ENCODE peak calls at places on chromosomes 1 and 21, in nine cellular contexts. O is CD4-positive, CD25-positive, alpha-beta regulatory T cell; W is cardiac muscle cell; J is colonic mucosa; N is body of pancreas; R is pancreas; E is IMR-90; M is Peyer's patch; X is MM.1S. H is an unnamed sample.

GRCh38 chr1:211493133-211493864 is 1.3 kb upstream of the RD3 start:
- DNase-seq in O (no peak), W (no peak), J (no peak), N (no peak), R (no peak), E (no peak), M (no peak), X (no peak), H (no peak)

GRCh38 chr1:185408675-185409270 is 91.7 kb upstream of the IVNS1ABP start:
- DNase-seq in O (no peak), W (no peak), J (no peak), N (no peak), R (no peak), E (peak), M (no peak), X (no peak), H (no peak)

GRCh38 chr1:32867151-32867550 is 3.6 kb downstream of the FNDC5 start:
- DNase-seq in O (no peak), W (no peak), J (no peak), N (no peak), R (no peak), E (no peak), M (no peak), X (no peak), H (no peak)

GRCh38 chr1:164155337-164155850 is 403.6 kb upstream of the PBX1 start:
- DNase-seq in O (no peak), W (no peak), J (no peak), N (no peak), R (no peak), E (no peak), M (no peak), X (no peak), H (no peak)

GRCh38 chr1:240820816-240821215 is 208.9 kb upstream of the GREM2 start:
- DNase-seq in O (no peak), W (no peak), J (no peak), N (no peak), R (no peak), E (no peak), M (no peak), X (no peak), H (no peak)

GRCh38 chr1:26370591-26371382 is 1.8 kb downstream of the ZNF683 start:
- DNase-seq in O (no peak), W (no peak), J (no peak), N (no peak), R (no peak), E (no peak), M (no peak), X (no peak), H (no peak)

GRCh38 chr1:157758018-157758417 is 18.9 kb downstream of the FCRL2 start:
- DNase-seq in O (no peak), W (no peak), J (no peak), N (no peak), R (no peak), E (no peak), M (no peak), X (no peak), H (no peak)

GRCh38 chr1:185739967-185740366 is 5.8 kb downstream of the HMCN1 start:
- DNase-seq in O (peak), W (no peak), J (no peak), N (no peak), R (no peak), E (no peak), M (no peak), X (no peak), H (no peak)

GRCh38 chr1:229360417-229360816 is 17.6 kb upstream of the CCSAP start:
- DNase-seq in O (no peak), W (no peak), J (no peak), N (no peak), R (no peak), E (no peak), M (no peak), X (no peak), H (no peak)

GRCh38 chr21:16116067-16116466 is 386.3 kb downstream of the USP25 start:
- DNase-seq in O (no peak), W (no peak), J (no peak), N (no peak), R (no peak), E (no peak), M (no peak), X (no peak), H (no peak)

GRCh38 chr1:116386042-116386441 is 13.0 kb downstream of the ATP1A1 start:
- DNase-seq in O (no peak), W (no peak), J (no peak), N (no peak), R (no peak), E (no peak), M (no peak), X (no peak), H (no peak)

GRCh38 chr1:228289239-228289849 is 81.5 kb downstream of the OBSCN start:
- DNase-seq in O (no peak), W (no peak), J (no peak), N (no peak), R (no peak), E (no peak), M (peak), X (no peak), H (no peak)

GRCh38 chr1:116777831-116778830 is 23.9 kb downstream of the CD2 start:
- DNase-seq in O (no peak), W (no peak), J (no peak), N (no peak), R (no peak), E (peak), M (no peak), X (no peak), H (no peak)

GRCh38 chr1:19635646-19636045 is 8.5 kb upstream of the NBL1 start:
- DNase-seq in O (no peak), W (no peak), J (no peak), N (no peak), R (no peak), E (peak), M (no peak), X (no peak), H (no peak)

GRCh38 chr1:84538599-84538998 is 32.2 kb upstream of the GNG5 start:
- DNase-seq in O (peak), W (no peak), J (no peak), N (no peak), R (no peak), E (no peak), M (no peak), X (peak), H (no peak)

GRCh38 chr1:33738976-33739375 is 124.9 kb upstream of the HMGB4 start:
- DNase-seq in O (no peak), W (no peak), J (no peak), N (no peak), R (no peak), E (no peak), M (no peak), X (no peak), H (no peak)

GRCh38 chr1:117569956-117570355 is 35.9 kb upstream of the TENT5C start:
- DNase-seq in O (no peak), W (no peak), J (no peak), N (no peak), R (no peak), E (no peak), M (no peak), X (no peak), H (no peak)

GRCh38 chr1:205600085-205600484 is 31.7 kb downstream of the ELK4 start:
- DNase-seq in O (peak), W (no peak), J (no peak), N (no peak), R (no peak), E (peak), M (no peak), X (no peak), H (no peak)

GRCh38 chr21:15687208-15687607 is 42.6 kb upstream of the USP25 start:
- DNase-seq in O (no peak), W (no peak), J (no peak), N (no peak), R (no peak), E (peak), M (no peak), X (no peak), H (no peak)

GRCh38 chr1:91732291-91732953 is 153.5 kb downstream of the TGFBR3 start:
- DNase-seq in O (no peak), W (no peak), J (no peak), N (no peak), R (no peak), E (peak), M (no peak), X (no peak), H (peak)

GRCh38 chr1:226634156-226634588 is 85.6 kb downstream of the STUM start:
- DNase-seq in O (peak), W (peak), J (peak), N (peak), R (peak), E (peak), M (peak), X (peak), H (peak)

GRCh38 chr1:185317886-185318310 is 855 bp upstream of the IVNS1ABP start:
- DNase-seq in O (peak), W (peak), J (peak), N (peak), R (peak), E (no peak), M (no peak), X (peak), H (peak)

GRCh38 chr1:188891958-188892357 is 1585.7 kb downstream of the BRINP3 start:
- DNase-seq in O (no peak), W (no peak), J (no peak), N (no peak), R (no peak), E (no peak), M (no peak), X (no peak), H (no peak)

GRCh38 chr1:211648980-211649934 is 26.2 kb downstream of the NEK2 start:
- DNase-seq in O (peak), W (peak), J (peak), N (no peak), R (peak), E (peak), M (peak), X (peak), H (no peak)

GRCh38 chr1:107140703-107141490 is at the start of gene NTNG1:
- DNase-seq in O (no peak), W (peak), J (peak), N (peak), R (no peak), E (no peak), M (no peak), X (peak), H (no peak)

GRCh38 chr1:2204384-2205190 is 10.0 kb upstream of the FAAP20 start:
- DNase-seq in O (peak), W (no peak), J (peak), N (no peak), R (peak), E (peak), M (peak), X (no peak), H (no peak)

GRCh38 chr1:117598489-117598888 is 7.4 kb upstream of the TENT5C start:
- DNase-seq in O (no peak), W (no peak), J (no peak), N (peak), R (no peak), E (no peak), M (peak), X (no peak), H (no peak)

GRCh38 chr1:22696610-22697009 is 14.0 kb upstream of the EPHB2 start:
- DNase-seq in O (no peak), W (no peak), J (no peak), N (no peak), R (no peak), E (no peak), M (no peak), X (no peak), H (no peak)
- H3K4me3 ChIP-seq in O (no peak), W (no peak), J (no peak), N (no peak), R (no peak), E (no peak), M (no peak), X (no peak), H (no peak)

GRCh38 chr1:43836267-43836951 is 97.2 kb upstream of the ARTN start:
- DNase-seq in O (peak), W (peak), J (peak), N (peak), R (peak), E (no peak), M (peak), X (peak), H (peak)
- H3K4me3 ChIP-seq in O (no peak), W (no peak), J (no peak), N (no peak), R (no peak), E (no peak), M (no peak), X (no peak), H (no peak)

GRCh38 chr1:167765496-167765895 is 43.7 kb downstream of the MPZL1 start:
- DNase-seq in O (no peak), W (no peak), J (no peak), N (no peak), R (no peak), E (no peak), M (no peak), X (no peak), H (no peak)

GRCh38 chr1:167762061-167762746 is 40.4 kb downstream of the MPZL1 start:
- DNase-seq in O (peak), W (no peak), J (no peak), N (no peak), R (no peak), E (no peak), M (no peak), X (no peak), H (peak)

GRCh38 chr1:167766538-167766937 is 44.8 kb downstream of the MPZL1 start:
- DNase-seq in O (no peak), W (no peak), J (no peak), N (no peak), R (no peak), E (no peak), M (no peak), X (no peak), H (no peak)

GRCh38 chr1:167763525-167764220 is 41.9 kb downstream of the MPZL1 start:
- DNase-seq in O (no peak), W (no peak), J (no peak), N (no peak), R (no peak), E (no peak), M (no peak), X (no peak), H (no peak)

GRCh38 chr1:167764458-167765330 is 42.9 kb downstream of the MPZL1 start:
- DNase-seq in O (no peak), W (no peak), J (no peak), N (no peak), R (no peak), E (peak), M (no peak), X (no peak), H (no peak)
- H3K4me3 ChIP-seq in O (no peak), W (no peak), J (no peak), N (no peak), R (no peak), E (no peak), M (no peak), X (no peak), H (no peak)

GRCh38 chr1:181189691-181190361 is 101.3 kb downstream of the IER5 start:
- DNase-seq in O (peak), W (peak), J (peak), N (peak), R (peak), E (peak), M (peak), X (peak), H (peak)
- H3K4me3 ChIP-seq in O (no peak), W (peak), J (no peak), N (no peak), R (no peak), E (peak), M (peak), X (peak), H (no peak)

DNA sequence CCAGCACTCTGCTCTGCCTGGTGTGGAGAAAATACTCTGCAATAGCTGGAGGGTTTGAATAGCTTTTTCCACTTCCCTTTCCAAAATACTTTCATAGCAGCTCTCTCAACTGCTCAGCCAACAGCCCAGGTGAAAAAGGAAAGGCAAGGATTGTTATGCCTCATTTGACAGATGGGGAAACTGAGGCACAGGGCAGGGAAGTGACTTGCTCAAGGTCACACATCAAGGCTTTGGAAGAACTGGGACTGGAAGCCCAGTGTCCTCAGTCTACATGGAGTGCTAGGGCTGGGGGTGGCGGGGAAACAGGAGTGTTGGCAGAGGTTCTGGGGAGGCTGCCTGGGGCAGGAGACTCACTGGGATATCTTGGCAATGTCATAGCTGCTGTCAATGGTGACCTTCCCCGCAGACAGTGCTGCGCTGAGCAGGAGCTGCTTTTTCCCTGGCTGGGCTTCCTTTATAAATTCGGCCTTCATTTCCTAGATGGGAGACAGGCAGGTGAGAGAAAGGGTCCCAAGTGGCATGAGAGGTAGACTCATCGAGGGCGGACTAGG is 4.1 kb downstream of the CHI3L1 start:
- DNase-seq in O (no peak), W (no peak), J (no peak), N (no peak), R (no peak), E (no peak), M (peak), X (no peak), H (no peak)
- H3K4me3 ChIP-seq in O (no peak), W (no peak), J (no peak), N (no peak), R (no peak), E (no peak), M (no peak), X (no peak), H (no peak)

GRCh38 chr1:114508386-114508898 is 2.6 kb downstream of the TRIM33 start:
- DNase-seq in O (no peak), W (no peak), J (no peak), N (no peak), R (no peak), E (no peak), M (no peak), X (no peak), H (no peak)
- H3K4me3 ChIP-seq in O (peak), W (peak), J (no peak), N (no peak), R (no peak), E (no peak), M (no peak), X (no peak), H (no peak)

H was measured in naive thymus-derived CD4-positive, alpha-beta T cell.